ENCODE peak calls at places on chromosomes 6 and 20, in four cellular contexts. V is HepG2, X is GM12878, S is K562. J is an unnamed sample.

GRCh38 chr6:56729719-56730118 is 87.0 kb upstream of the DST start:
- DNase-seq in X (no peak), S (no peak), V (no peak), J (no peak)

GRCh38 chr6:42407379-42407778 is 44.3 kb downstream of the TRERF1 start:
- DNase-seq in V (no peak), S (peak), X (no peak), J (no peak)

GRCh38 chr20:19935842-19936241 is 81.3 kb upstream of the NAA20 start:
- DNase-seq in X (no peak), S (no peak), V (no peak), J (no peak)

GRCh38 chr20:45293041-45294002 is 13.3 kb upstream of the RBPJL start:
- DNase-seq in V (peak), S (peak), X (no peak), J (peak)

GRCh38 chr6:159463440-159463839 is 229.6 kb downstream of the SOD2 start:
- DNase-seq in X (no peak), S (no peak), V (no peak), J (peak)

GRCh38 chr6:146914563-146915483 is 289.4 kb upstream of the STXBP5 start:
- DNase-seq in X (no peak), V (no peak), S (peak), J (no peak)

GRCh38 chr20:32945710-32946221 is 58.5 kb downstream of the SUN5 start:
- DNase-seq in S (no peak), X (no peak), V (peak), J (peak)

GRCh38 chr6:35765739-35766138 is 10.7 kb upstream of the CLPSL2 start:
- DNase-seq in V (no peak), S (no peak), X (no peak), J (no peak)

GRCh38 chr20:41692479-41693135 is 74.4 kb upstream of the CHD6 start:
- DNase-seq in V (peak), S (peak), X (peak), J (peak)

GRCh38 chr6:443621-444175 is 52.1 kb downstream of the IRF4 start:
- DNase-seq in X (no peak), S (no peak), V (no peak), J (no peak)

GRCh38 chr6:34560366-34561226 is 4.5 kb upstream of the SPDEF start:
- DNase-seq in S (peak), X (no peak), V (peak), J (no peak)

GRCh38 chr20:32583581-32584045 is 1.5 kb downstream of the NOL4L start:
- DNase-seq in S (peak), X (no peak), V (no peak), J (no peak)

GRCh38 chr20:11090751-11091150 is 417.0 kb upstream of the JAG1 start:
- DNase-seq in X (no peak), V (no peak), S (no peak), J (no peak)

GRCh38 chr6:11436508-11437096 is 100.9 kb upstream of the TMEM170B start:
- DNase-seq in X (no peak), V (no peak), S (no peak), J (no peak)

GRCh38 chr6:10415593-10416480 is 963 bp upstream of the TFAP2A start:
- DNase-seq in V (no peak), S (no peak), X (no peak), J (no peak)
- TF ChIP-seq FOXK2 in V (no peak), S (no peak), X (no peak), J (no peak)

GRCh38 chr20:24462461-24463010 is 6.9 kb upstream of the SYNDIG1 start:
- DNase-seq in S (no peak), V (no peak), X (no peak), J (no peak)

GRCh38 chr20:24461848-24462247 is 7.6 kb upstream of the SYNDIG1 start:
- DNase-seq in S (no peak), X (no peak), V (no peak), J (no peak)

GRCh38 chr20:24453917-24454316 is 15.5 kb upstream of the SYNDIG1 start:
- DNase-seq in X (no peak), V (no peak), S (no peak), J (no peak)

GRCh38 chr20:24460712-24461111 is 8.7 kb upstream of the SYNDIG1 start:
- DNase-seq in S (no peak), X (no peak), V (no peak), J (no peak)

GRCh38 chr20:24458441-24458840 is 11.0 kb upstream of the SYNDIG1 start:
- DNase-seq in S (no peak), X (no peak), V (no peak), J (no peak)
- TF ChIP-seq FOXK2 in S (no peak), X (no peak), V (no peak), J (no peak)

GRCh38 chr6:157985378-157986155 is 3.9 kb downstream of the SYNJ2 start:
- DNase-seq in S (no peak), V (peak), X (no peak), J (no peak)

GRCh38 chr6:157989541-157990289 is 8.1 kb downstream of the SYNJ2 start:
- DNase-seq in X (no peak), S (peak), V (no peak), J (no peak)

GRCh38 chr6:157990321-157991066 is 8.8 kb downstream of the SYNJ2 start:
- DNase-seq in S (no peak), X (no peak), V (no peak), J (no peak)

GRCh38 chr6:157988700-157989063 is 7.0 kb downstream of the SYNJ2 start:
- DNase-seq in S (no peak), V (no peak), X (no peak), J (no peak)

GRCh38 chr6:157987788-157988699 is 6.4 kb downstream of the SYNJ2 start:
- DNase-seq in X (no peak), S (no peak), V (no peak), J (no peak)
- TF ChIP-seq FOXK2 in X (no peak), S (no peak), V (no peak), J (no peak)

DNA sequence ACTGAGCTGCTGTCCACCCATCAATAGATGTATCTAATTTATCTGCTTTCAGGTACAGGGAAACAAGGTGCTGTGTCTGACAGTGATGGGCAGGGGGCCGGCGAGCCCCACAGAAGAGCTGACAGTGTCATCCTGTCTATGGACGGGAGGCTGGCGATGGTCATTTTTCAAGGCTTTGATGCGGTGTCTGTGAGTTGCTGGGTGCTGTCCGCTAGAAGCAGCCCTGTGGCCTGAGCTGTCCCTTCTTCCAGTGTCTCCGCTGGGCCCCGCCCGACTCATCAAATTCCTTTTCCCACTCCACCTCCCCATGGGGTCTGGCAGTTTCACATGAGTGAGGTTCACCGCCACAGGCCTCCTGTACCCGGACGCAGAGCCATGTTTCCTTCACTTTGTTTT is 161.4 kb upstream of the PMEPA1 start:
- DNase-seq in V (no peak), X (no peak), S (no peak), J (no peak)
- TF ChIP-seq FOXK2 in V (no peak), X (no peak), S (no peak), J (no peak)

DNA sequence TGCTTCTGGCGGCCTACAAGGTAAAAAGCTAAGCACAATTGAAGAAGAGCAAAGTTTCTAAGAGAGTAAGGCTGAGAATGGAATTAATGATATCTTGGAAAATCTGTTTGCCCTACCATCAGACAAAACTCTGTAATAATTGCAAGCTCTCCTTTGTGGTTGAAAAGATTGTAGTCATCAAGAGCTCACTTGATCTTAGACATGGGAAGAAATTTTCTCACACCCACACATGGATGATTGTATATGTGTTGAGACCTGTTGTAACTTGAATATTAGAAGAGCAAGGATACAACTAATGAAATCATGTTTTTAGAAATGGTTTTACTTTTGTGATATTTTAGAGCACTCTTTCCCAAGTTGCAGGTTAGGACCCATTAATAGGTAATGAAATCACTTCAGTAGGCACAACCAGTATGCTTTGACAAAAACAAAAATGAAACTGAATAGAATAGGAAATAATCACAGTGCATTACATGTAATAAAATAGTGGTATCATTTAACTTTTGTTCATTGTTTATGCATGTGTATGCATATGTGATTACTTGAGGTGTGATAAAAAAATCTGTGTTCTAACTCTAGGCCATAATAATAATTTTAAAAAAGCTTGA is 14.0 kb downstream of the DCBLD1 start:
- DNase-seq in S (no peak), V (no peak), X (no peak), J (no peak)
- TF ChIP-seq FOXK2 in S (no peak), V (no peak), X (no peak), J (no peak)

GRCh38 chr6:7974932-7975763 is 64.6 kb upstream of the TXNDC5 start:
- DNase-seq in V (peak), X (no peak), S (peak), J (peak)
- TF ChIP-seq FOXK2 in V (peak), X (peak), S (peak), J (no peak)

GRCh38 chr6:14260839-14261238 is 143.3 kb downstream of the CD83 start:
- DNase-seq in V (no peak), X (no peak), S (no peak), J (no peak)
- TF ChIP-seq FOXK2 in V (no peak), X (no peak), S (no peak), J (no peak)

GRCh38 chr6:129501401-129502051 is 208.5 kb downstream of the ARHGAP18 start:
- DNase-seq in X (no peak), S (peak), V (peak), J (peak)

GRCh38 chr6:129502261-129502660 is 207.7 kb downstream of the ARHGAP18 start:
- DNase-seq in V (no peak), X (no peak), S (no peak), J (no peak)

GRCh38 chr6:129510930-129511329 is 199.0 kb downstream of the ARHGAP18 start:
- DNase-seq in S (no peak), X (no peak), V (no peak), J (no peak)

GRCh38 chr6:129507846-129508245 is 202.1 kb downstream of the ARHGAP18 start:
- DNase-seq in S (peak), X (no peak), V (no peak), J (no peak)

GRCh38 chr6:129507059-129507807 is 202.7 kb downstream of the ARHGAP18 start:
- DNase-seq in S (no peak), V (no peak), X (no peak), J (no peak)
- TF ChIP-seq FOXK2 in S (no peak), V (no peak), X (no peak), J (no peak)

DNA sequence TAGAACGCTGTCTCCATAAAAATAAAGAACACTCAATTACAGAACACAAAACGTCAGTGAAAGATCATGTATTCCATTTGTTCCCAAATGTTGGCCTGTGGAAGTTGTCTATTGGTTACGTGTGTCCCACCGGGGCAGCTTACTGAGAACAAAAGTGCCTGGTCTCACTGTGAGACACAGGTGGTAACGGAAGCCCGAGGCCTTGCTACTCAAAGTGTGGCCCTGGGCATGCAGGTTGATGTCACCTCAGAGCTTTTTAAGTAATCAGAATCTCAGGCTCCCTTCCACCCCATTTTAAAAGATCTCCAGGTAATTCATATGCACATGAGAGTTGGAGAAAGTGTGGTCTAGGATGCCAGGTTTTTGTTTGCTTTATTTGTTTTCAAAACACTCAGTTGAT is 422.5 kb upstream of the OPRM1 start:
- DNase-seq in S (no peak), X (no peak), V (no peak), J (no peak)
- TF ChIP-seq FOXK2 in S (no peak), X (no peak), V (no peak), J (no peak)